ENCODE peak calls at places on chromosomes 11 and 22, in ten cellular contexts. V, G, X, D, W, C, N, K, O and M are unnamed samples.

GRCh38 chr11:68959465-68960298 is 21.1 kb downstream of the MRGPRD start:
- DNase-seq in V (no peak), G (no peak), X (peak; percentile 29), D (no peak), W (no peak), C (no peak), N (no peak), K (no peak), O (no peak), M (no peak)

GRCh38 chr22:22681221-22681739 is 36.9 kb downstream of the GGTLC2 start:
- DNase-seq in V (peak; percentile 10), G (no peak), X (no peak), D (peak; percentile 75), W (no peak), C (no peak), N (no peak), K (no peak), O (no peak), M (no peak)

GRCh38 chr22:48459259-48459658 is 1368.4 kb downstream of the BRD1 start:
- DNase-seq in V (no peak), G (no peak), X (no peak), D (no peak), W (no peak), C (no peak), N (no peak), K (no peak), O (no peak), M (no peak)

GRCh38 chr11:86063536-86063935 is 5.3 kb downstream of the PICALM start:
- DNase-seq in V (peak; percentile 32), G (no peak), X (no peak), D (no peak), W (peak; percentile 75), C (no peak), N (no peak), K (no peak), O (no peak), M (no peak)

GRCh38 chr11:35555238-35555887 is 29.9 kb upstream of the PAMR1 start:
- DNase-seq in V (no peak), G (no peak), X (no peak), D (no peak), W (no peak), C (no peak), N (no peak), K (no peak), O (no peak), M (no peak)

GRCh38 chr11:4826425-4826824 is 5.3 kb downstream of the OR51F2 start:
- DNase-seq in V (peak; percentile 27), G (peak; percentile 24), X (no peak), D (peak; percentile 19), W (no peak), C (peak; percentile 37), N (no peak), K (no peak), O (no peak), M (peak; percentile 5)

GRCh38 chr11:75267171-75267970 is 26.8 kb downstream of the TPBGL start:
- DNase-seq in V (no peak), G (no peak), X (no peak), D (no peak), W (no peak), C (no peak), N (no peak), K (no peak), O (no peak), M (no peak)

GRCh38 chr11:86459682-86460460 is 85.2 kb downstream of the CCDC81 start:
- DNase-seq in V (peak; percentile 90), G (peak; percentile 74), X (peak; percentile 53), D (peak; percentile 39), W (peak; percentile 82), C (peak; percentile 94), N (peak; percentile 83), K (peak; percentile 74), O (peak; percentile 72), M (peak; percentile 88)

DNA sequence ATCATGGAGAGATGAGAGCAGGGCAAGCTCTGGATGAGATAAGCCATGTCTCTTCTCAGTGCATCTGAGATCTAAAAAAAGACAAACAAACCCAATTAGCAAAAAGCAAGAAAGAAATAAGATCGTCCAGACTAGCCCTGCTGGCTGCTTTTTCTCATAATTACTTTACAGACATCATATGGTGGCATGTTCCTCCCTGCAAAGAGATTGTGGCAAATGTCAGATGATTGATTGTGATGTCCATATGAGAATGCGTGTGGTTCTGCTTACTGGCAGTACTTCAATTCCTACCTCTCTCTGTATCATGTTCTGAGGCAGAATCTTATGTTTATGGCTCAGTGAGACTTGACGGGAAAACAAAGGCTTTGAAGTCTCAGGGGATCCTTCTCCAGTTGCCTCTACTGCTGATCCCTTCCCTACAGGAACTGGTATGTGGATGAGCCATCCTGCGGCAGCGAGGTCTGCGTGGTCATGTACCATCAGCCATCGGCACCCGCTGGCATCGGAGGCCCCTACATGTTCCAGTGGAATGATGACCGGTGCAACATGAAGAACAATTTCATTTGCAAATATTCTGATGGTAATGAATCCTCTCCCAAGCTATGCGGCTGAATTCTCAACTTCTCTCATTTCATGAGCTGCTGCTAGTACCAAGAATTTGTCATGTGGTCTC is 8.8 kb downstream of the LAYN start:
- DNase-seq in V (no peak), G (peak; percentile 31), X (no peak), D (no peak), W (no peak), C (no peak), N (no peak), K (no peak), O (no peak), M (peak; percentile 40)
- H3K4me3 ChIP-seq in V (no peak overlapping the region), G (no peak overlapping the region), X (no peak overlapping the region), D (no peak overlapping the region), W (no peak overlapping the region), C (no peak overlapping the region), N (no peak overlapping the region), K (no peak overlapping the region), O (no peak overlapping the region), M (no peak overlapping the region)

GRCh38 chr11:22190827-22191463 is 1.9 kb upstream of the ANO5 start:
- DNase-seq in V (no peak), G (no peak), X (no peak), D (no peak), W (no peak), C (no peak), N (no peak), K (no peak), O (no peak), M (no peak)

GRCh38 chr11:22194907-22195306 is 2.0 kb downstream of the ANO5 start:
- DNase-seq in V (no peak), G (no peak), X (no peak), D (no peak), W (no peak), C (no peak), N (no peak), K (no peak), O (no peak), M (no peak)

GRCh38 chr11:22192289-22192641 is 620 bp upstream of the ANO5 start:
- DNase-seq in V (no peak), G (no peak), X (no peak), D (peak; percentile 52), W (peak; percentile 1), C (no peak), N (no peak), K (peak; percentile 60), O (peak; percentile 48), M (no peak)

GRCh38 chr11:22193348-22194051 is 615 bp downstream of the ANO5 start:
- DNase-seq in V (no peak), G (no peak), X (peak; percentile 48), D (peak; percentile 50), W (no peak), C (no peak), N (no peak), K (peak; percentile 45), O (peak; percentile 39), M (no peak)

DNA sequence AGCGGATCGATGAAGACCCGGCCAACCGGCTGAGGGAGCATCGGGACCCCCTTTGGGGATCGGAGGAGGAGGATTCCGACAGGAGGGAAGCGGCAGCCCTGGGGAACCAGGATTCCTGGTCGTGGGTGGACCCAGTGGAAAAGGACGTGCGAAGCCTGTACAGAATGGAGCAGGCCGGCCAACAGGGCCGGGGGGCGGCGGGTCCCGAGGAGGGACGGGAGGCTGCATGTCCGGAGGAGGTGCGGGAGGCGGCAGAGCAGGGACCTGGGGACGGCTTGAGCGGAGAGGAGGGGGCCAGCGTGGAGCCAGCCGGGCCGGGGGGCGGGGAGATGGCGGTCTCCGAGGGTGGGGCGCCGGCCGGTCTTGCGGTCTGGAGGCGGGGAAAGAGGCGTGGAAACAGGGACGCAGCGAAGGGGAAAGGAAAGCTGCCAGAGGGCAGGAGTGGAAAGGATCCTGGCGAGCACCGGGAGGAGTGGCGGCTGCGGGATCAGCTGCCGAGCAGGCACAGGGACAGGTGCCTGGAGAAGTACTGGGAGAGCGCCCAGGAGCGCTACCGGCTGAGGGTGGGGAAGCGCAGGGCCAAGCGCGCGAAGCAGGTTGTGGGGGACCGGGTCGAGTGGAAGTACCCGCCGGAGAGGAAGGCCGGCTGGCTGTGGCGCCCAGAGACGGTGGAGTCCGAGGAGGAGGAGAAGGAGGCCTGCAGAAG is at the start of gene ANO5:
- DNase-seq in V (peak; percentile 6), G (no peak), X (peak; percentile 73), D (peak; percentile 78), W (peak; percentile 2), C (no peak), N (no peak), K (peak; percentile 73), O (peak; percentile 81), M (no peak)
- H3K4me3 ChIP-seq in V (peak within 1 kb of the TSS; percentile 41), G (peak within 1 kb of the TSS; percentile 3), X (peak within 1 kb of the TSS; percentile 77), D (peak within 1 kb of the TSS; percentile 91), W (peak within 1 kb of the TSS; percentile 30), C (peak within 1 kb of the TSS; percentile 51), N (peak within 1 kb of the TSS; percentile 22), K (peak within 1 kb of the TSS; percentile 68), O (peak within 1 kb of the TSS; percentile 56), M (peak within 1 kb of the TSS; percentile 26)

GRCh38 chr22:43375951-43376455 is 32.8 kb upstream of the SCUBE1 start:
- DNase-seq in V (no peak), G (no peak), X (no peak), D (no peak), W (no peak), C (no peak), N (no peak), K (no peak), O (no peak), M (no peak)
- H3K4me3 ChIP-seq in V (no peak overlapping the region), G (no peak overlapping the region), X (no peak overlapping the region), D (no peak overlapping the region), W (no peak overlapping the region), C (no peak overlapping the region), N (no peak overlapping the region), K (no peak overlapping the region), O (no peak overlapping the region), M (no peak overlapping the region)

GRCh38 chr11:2443406-2443805 is 908 bp downstream of the TRPM5 start:
- DNase-seq in V (no peak), G (no peak), X (peak; percentile 30), D (no peak), W (no peak), C (no peak), N (no peak), K (no peak), O (peak; percentile 32), M (no peak)

GRCh38 chr11:2445948-2446551 is 1.2 kb downstream of the KCNQ1 start:
- DNase-seq in V (no peak), G (no peak), X (peak; percentile 74), D (no peak), W (no peak), C (no peak), N (no peak), K (no peak), O (peak; percentile 87), M (no peak)

GRCh38 chr11:2443881-2444300 is 423 bp downstream of the TRPM5 start:
- DNase-seq in V (no peak), G (no peak), X (peak; percentile 62), D (no peak), W (no peak), C (no peak), N (no peak), K (no peak), O (peak; percentile 62), M (no peak)

GRCh38 chr11:2445107-2445947 is 519 bp downstream of the KCNQ1 start:
- DNase-seq in V (no peak), G (no peak), X (peak; percentile 70), D (no peak), W (no peak), C (no peak), N (no peak), K (no peak), O (no peak), M (no peak)

GRCh38 chr11:2444301-2445106 is at the start of the genes KCNQ1 and TRPM5:
- DNase-seq in V (no peak), G (no peak), X (peak; percentile 86), D (peak; percentile 77), W (no peak), C (no peak), N (no peak), K (peak; percentile 28), O (peak; percentile 89), M (no peak)
- H3K4me3 ChIP-seq in V (no peak within 1 kb of the TSS), G (no peak within 1 kb of the TSS), X (peak within 1 kb of the TSS; percentile 61), D (no peak within 1 kb of the TSS), W (peak within 1 kb of the TSS; percentile 23), C (no peak within 1 kb of the TSS), N (no peak within 1 kb of the TSS), K (peak within 1 kb of the TSS; percentile 72), O (peak within 1 kb of the TSS; percentile 27), M (no peak within 1 kb of the TSS)